ENCODE peak calls at places on chromosomes 7 and 10, in five cellular contexts. One of them, this sample, is unnamed.

GRCh38 chr10:132151951-132152505 is 34.7 kb upstream of the DPYSL4 start:
- DNase-seq in mammary epithelial cell: no peak
- DNase-seq in WERI-Rb-1: no peak
- DNase-seq in fibroblast of lung: no peak
- DNase-seq in endodermal cell: no peak
- DNase-seq in this sample: no peak

GRCh38 chr7:139598642-139599041 is 75.2 kb downstream of the CLEC2L start:
- DNase-seq in mammary epithelial cell: no peak
- DNase-seq in WERI-Rb-1: no peak
- DNase-seq in fibroblast of lung: no peak
- DNase-seq in endodermal cell: no peak
- DNase-seq in this sample: no peak

GRCh38 chr10:62573929-62574328 is 199.8 kb downstream of the ZNF365 start:
- DNase-seq in mammary epithelial cell: no peak
- DNase-seq in WERI-Rb-1: no peak
- DNase-seq in fibroblast of lung: no peak
- DNase-seq in endodermal cell: no peak
- DNase-seq in this sample: no peak

GRCh38 chr7:23938937-23939552 is 229.0 kb downstream of the STK31 start:
- DNase-seq in mammary epithelial cell: peak
- DNase-seq in WERI-Rb-1: peak
- DNase-seq in fibroblast of lung: peak
- DNase-seq in endodermal cell: peak
- DNase-seq in this sample: no peak

GRCh38 chr10:70934701-70935100 is 46.3 kb upstream of the PCBD1 start:
- DNase-seq in mammary epithelial cell: no peak
- DNase-seq in WERI-Rb-1: no peak
- DNase-seq in fibroblast of lung: no peak
- DNase-seq in endodermal cell: no peak
- DNase-seq in this sample: no peak

GRCh38 chr10:129728246-129728820 is 235.7 kb downstream of the EBF3 start:
- DNase-seq in mammary epithelial cell: no peak
- DNase-seq in WERI-Rb-1: no peak
- DNase-seq in fibroblast of lung: no peak
- DNase-seq in endodermal cell: no peak
- DNase-seq in this sample: no peak

GRCh38 chr10:44650576-44651394 is 260.4 kb upstream of the TMEM72 start:
- DNase-seq in mammary epithelial cell: no peak
- DNase-seq in WERI-Rb-1: no peak
- DNase-seq in fibroblast of lung: peak
- DNase-seq in endodermal cell: no peak
- DNase-seq in this sample: no peak

GRCh38 chr10:31413325-31413724 is 94.3 kb downstream of the ZEB1 start:
- DNase-seq in mammary epithelial cell: no peak
- DNase-seq in WERI-Rb-1: no peak
- DNase-seq in fibroblast of lung: peak
- DNase-seq in endodermal cell: no peak
- DNase-seq in this sample: no peak

GRCh38 chr7:157557263-157557662 is 220.5 kb downstream of the DNAJB6 start:
- DNase-seq in mammary epithelial cell: no peak
- DNase-seq in WERI-Rb-1: no peak
- DNase-seq in fibroblast of lung: no peak
- DNase-seq in endodermal cell: peak
- DNase-seq in this sample: no peak

GRCh38 chr10:3398825-3399646 is 226.5 kb upstream of the PITRM1 start:
- DNase-seq in mammary epithelial cell: peak
- DNase-seq in WERI-Rb-1: no peak
- DNase-seq in fibroblast of lung: no peak
- DNase-seq in endodermal cell: no peak
- DNase-seq in this sample: no peak

GRCh38 chr10:114876602-114877300 is 55.2 kb downstream of the FHIP2A start:
- DNase-seq in mammary epithelial cell: peak
- DNase-seq in WERI-Rb-1: peak
- DNase-seq in fibroblast of lung: peak
- DNase-seq in endodermal cell: peak
- DNase-seq in this sample: no peak

GRCh38 chr10:99372546-99373271 is 43.6 kb downstream of the CNNM1 start:
- DNase-seq in mammary epithelial cell: no peak
- DNase-seq in WERI-Rb-1: no peak
- DNase-seq in fibroblast of lung: no peak
- DNase-seq in endodermal cell: no peak
- DNase-seq in this sample: no peak

GRCh38 chr10:96814264-96814663 is 17.8 kb upstream of the LCOR start:
- DNase-seq in mammary epithelial cell: peak
- DNase-seq in WERI-Rb-1: no peak
- DNase-seq in fibroblast of lung: peak
- DNase-seq in endodermal cell: no peak
- DNase-seq in this sample: no peak

GRCh38 chr10:13859979-13860619 is 273.3 kb downstream of the PRPF18 start:
- DNase-seq in mammary epithelial cell: no peak
- DNase-seq in WERI-Rb-1: no peak
- DNase-seq in fibroblast of lung: peak
- DNase-seq in endodermal cell: no peak
- DNase-seq in this sample: no peak

GRCh38 chr7:54831644-54832095 is 72.7 kb upstream of the SEC61G start:
- DNase-seq in mammary epithelial cell: peak
- DNase-seq in WERI-Rb-1: no peak
- DNase-seq in fibroblast of lung: peak
- DNase-seq in endodermal cell: no peak
- DNase-seq in this sample: peak

GRCh38 chr7:131141443-131141967 is 186.2 kb upstream of the MKLN1 start:
- DNase-seq in mammary epithelial cell: no peak
- DNase-seq in WERI-Rb-1: no peak
- DNase-seq in fibroblast of lung: no peak
- DNase-seq in endodermal cell: no peak
- DNase-seq in this sample: no peak

GRCh38 chr10:79403441-79404230 is 41.8 kb downstream of the ZCCHC24 start:
- DNase-seq in mammary epithelial cell: peak
- DNase-seq in WERI-Rb-1: no peak
- DNase-seq in fibroblast of lung: peak
- DNase-seq in endodermal cell: peak
- DNase-seq in this sample: no peak
- H3K27ac ChIP-seq in mammary epithelial cell: no peak
- H3K27ac ChIP-seq in WERI-Rb-1: no peak
- H3K27ac ChIP-seq in fibroblast of lung: peak
- H3K27ac ChIP-seq in endodermal cell: peak
- H3K27ac ChIP-seq in this sample: no peak

GRCh38 chr10:89215511-89215910 is 8.4 kb upstream of the CH25H start:
- DNase-seq in mammary epithelial cell: no peak
- DNase-seq in WERI-Rb-1: no peak
- DNase-seq in fibroblast of lung: no peak
- DNase-seq in endodermal cell: no peak
- DNase-seq in this sample: no peak
- H3K27ac ChIP-seq in mammary epithelial cell: no peak
- H3K27ac ChIP-seq in WERI-Rb-1: no peak
- H3K27ac ChIP-seq in fibroblast of lung: no peak
- H3K27ac ChIP-seq in endodermal cell: no peak
- H3K27ac ChIP-seq in this sample: no peak

GRCh38 chr10:79936625-79937255 is 12.2 kb downstream of the SFTPD start:
- DNase-seq in mammary epithelial cell: no peak
- DNase-seq in WERI-Rb-1: no peak
- DNase-seq in fibroblast of lung: no peak
- DNase-seq in endodermal cell: no peak
- DNase-seq in this sample: no peak

GRCh38 chr10:79939969-79940368 is 8.9 kb downstream of the SFTPD start:
- DNase-seq in mammary epithelial cell: no peak
- DNase-seq in WERI-Rb-1: no peak
- DNase-seq in fibroblast of lung: no peak
- DNase-seq in endodermal cell: no peak
- DNase-seq in this sample: no peak

GRCh38 chr10:79937256-79937635 is 11.7 kb downstream of the SFTPD start:
- DNase-seq in mammary epithelial cell: no peak
- DNase-seq in WERI-Rb-1: no peak
- DNase-seq in fibroblast of lung: no peak
- DNase-seq in endodermal cell: no peak
- DNase-seq in this sample: no peak

GRCh38 chr10:79938728-79939380 is 10.1 kb downstream of the SFTPD start:
- DNase-seq in mammary epithelial cell: no peak
- DNase-seq in WERI-Rb-1: no peak
- DNase-seq in fibroblast of lung: no peak
- DNase-seq in endodermal cell: peak
- DNase-seq in this sample: no peak

DNA sequence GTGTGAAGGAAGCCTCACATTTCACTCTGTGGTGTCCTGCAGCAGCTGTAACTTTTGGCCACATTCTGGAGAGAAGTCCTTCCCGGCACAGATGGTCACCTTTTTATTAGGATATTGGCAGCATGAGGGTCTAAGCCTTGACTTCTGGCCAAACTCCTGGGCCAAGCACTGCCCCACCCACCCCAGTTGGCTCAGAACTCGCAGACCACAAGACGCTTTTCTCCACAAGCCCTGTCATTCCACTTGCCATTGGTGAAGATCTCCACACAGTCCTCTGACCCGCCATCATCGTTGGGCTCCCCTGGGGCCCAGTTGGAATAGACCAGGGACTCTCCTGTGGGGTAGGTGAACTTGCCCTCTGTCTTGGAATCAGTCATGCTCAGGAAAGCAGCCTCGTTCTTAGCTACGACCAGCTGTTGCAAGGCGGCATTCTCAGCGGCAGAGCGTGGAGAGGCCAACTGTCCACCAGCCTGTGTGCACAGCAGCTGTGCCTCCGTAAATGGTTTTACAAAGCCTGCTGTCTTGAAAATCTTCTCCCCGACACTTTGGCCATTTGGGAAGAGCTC is 11.2 kb downstream of the SFTPD start:
- DNase-seq in mammary epithelial cell: no peak
- DNase-seq in WERI-Rb-1: peak
- DNase-seq in fibroblast of lung: no peak
- DNase-seq in endodermal cell: peak
- DNase-seq in this sample: no peak
- H3K27ac ChIP-seq in mammary epithelial cell: no peak
- H3K27ac ChIP-seq in WERI-Rb-1: no peak
- H3K27ac ChIP-seq in fibroblast of lung: no peak
- H3K27ac ChIP-seq in endodermal cell: no peak
- H3K27ac ChIP-seq in this sample: no peak

DNA sequence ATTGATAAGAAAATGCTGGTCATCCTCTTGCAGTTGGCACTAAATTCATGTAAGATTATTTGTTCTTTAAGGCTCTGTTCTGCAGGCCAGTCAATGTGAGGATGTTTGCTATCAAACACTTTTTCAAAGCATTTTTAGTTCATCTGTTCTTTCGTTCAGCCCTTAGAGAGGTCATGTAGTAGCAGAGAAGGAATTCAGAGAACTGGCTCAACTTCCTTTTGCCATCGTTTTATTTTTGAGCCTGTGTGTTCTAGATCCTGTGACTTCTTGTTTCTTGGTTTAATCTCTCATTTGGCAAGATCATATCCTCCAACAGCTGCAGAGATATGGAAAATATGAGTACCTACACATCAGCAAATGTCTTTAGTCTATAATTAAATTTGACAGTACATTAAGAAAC is 184.3 kb downstream of the NRP1 start:
- DNase-seq in mammary epithelial cell: no peak
- DNase-seq in WERI-Rb-1: no peak
- DNase-seq in fibroblast of lung: no peak
- DNase-seq in endodermal cell: no peak
- DNase-seq in this sample: no peak
- H3K27ac ChIP-seq in mammary epithelial cell: no peak
- H3K27ac ChIP-seq in WERI-Rb-1: no peak
- H3K27ac ChIP-seq in fibroblast of lung: no peak
- H3K27ac ChIP-seq in endodermal cell: no peak
- H3K27ac ChIP-seq in this sample: no peak

DNA sequence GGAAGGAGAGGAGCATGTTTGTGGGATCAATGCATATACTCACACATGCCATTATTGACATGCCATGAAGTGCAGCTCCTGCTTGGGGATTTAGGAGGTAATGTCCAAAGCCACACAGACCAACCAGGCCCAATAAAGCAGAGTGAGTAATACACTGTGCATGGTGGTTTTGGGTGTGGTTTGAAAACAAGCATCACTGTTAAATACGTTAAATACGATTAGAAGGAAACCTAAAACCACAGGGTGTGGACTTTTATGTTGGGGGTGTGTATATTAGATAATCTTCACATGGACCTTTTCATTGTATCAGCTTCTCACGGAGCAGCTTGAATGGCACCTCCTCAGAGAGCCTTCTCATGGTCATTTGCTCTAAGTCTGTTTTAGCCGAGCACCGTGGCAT is 10.4 kb upstream of the EIF3A start:
- DNase-seq in mammary epithelial cell: peak
- DNase-seq in WERI-Rb-1: no peak
- DNase-seq in fibroblast of lung: peak
- DNase-seq in endodermal cell: no peak
- DNase-seq in this sample: peak
- H3K27ac ChIP-seq in mammary epithelial cell: peak
- H3K27ac ChIP-seq in WERI-Rb-1: no peak
- H3K27ac ChIP-seq in fibroblast of lung: no peak
- H3K27ac ChIP-seq in endodermal cell: no peak
- H3K27ac ChIP-seq in this sample: peak

DNA sequence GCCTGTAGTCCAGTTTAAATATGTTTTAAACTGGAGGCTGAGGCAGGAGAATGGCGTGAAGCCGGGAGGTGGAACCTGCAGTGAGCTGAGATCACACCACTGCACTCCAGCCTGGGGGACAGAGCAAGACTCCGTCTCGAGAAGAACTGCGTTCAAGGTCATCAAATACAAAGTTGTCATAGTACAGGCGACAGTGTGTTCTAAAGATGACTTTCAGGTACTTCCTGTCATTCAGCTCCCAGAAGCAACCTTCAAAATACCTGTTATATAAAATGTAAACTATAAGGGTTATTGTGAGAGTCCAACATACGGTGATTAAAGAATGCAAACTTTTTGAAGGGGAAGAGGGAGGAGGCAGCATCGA is 8.7 kb downstream of the MPP7 start:
- DNase-seq in mammary epithelial cell: no peak
- DNase-seq in WERI-Rb-1: no peak
- DNase-seq in fibroblast of lung: no peak
- DNase-seq in endodermal cell: no peak
- DNase-seq in this sample: no peak
- H3K27ac ChIP-seq in mammary epithelial cell: no peak
- H3K27ac ChIP-seq in WERI-Rb-1: no peak
- H3K27ac ChIP-seq in fibroblast of lung: no peak
- H3K27ac ChIP-seq in endodermal cell: no peak
- H3K27ac ChIP-seq in this sample: no peak

DNA sequence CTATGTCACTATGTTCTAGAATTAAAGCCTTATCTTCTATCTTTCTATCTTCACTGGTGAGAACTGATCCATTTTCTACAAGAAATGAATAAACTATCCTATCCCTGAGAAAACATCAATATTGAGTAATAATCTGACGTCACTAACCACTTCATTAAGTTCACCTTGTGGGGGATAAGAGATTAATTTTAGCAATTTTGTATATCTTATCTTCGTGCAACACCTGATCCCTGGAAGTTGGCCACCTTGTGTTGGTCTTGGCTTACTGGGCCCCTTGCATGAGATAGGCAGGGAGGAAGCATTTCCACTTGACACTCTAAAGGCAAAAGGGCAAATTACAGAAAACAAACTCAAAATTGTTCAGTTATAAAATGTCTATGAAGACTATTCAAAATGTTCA is 20.1 kb upstream of the OR6B1 start:
- DNase-seq in mammary epithelial cell: no peak
- DNase-seq in WERI-Rb-1: no peak
- DNase-seq in fibroblast of lung: peak
- DNase-seq in endodermal cell: no peak
- DNase-seq in this sample: no peak
- H3K27ac ChIP-seq in mammary epithelial cell: no peak
- H3K27ac ChIP-seq in WERI-Rb-1: no peak
- H3K27ac ChIP-seq in fibroblast of lung: peak
- H3K27ac ChIP-seq in endodermal cell: no peak
- H3K27ac ChIP-seq in this sample: peak